ENCODE peak calls at places on chromosome 20, in ten cellular contexts. W is ecto neural progenitor cell; I is cardiac fibroblast; B is activated gamma-delta T cell treated with anti-CD3 and anti-CD28 coated beads, Interleukin-2, amount 50 U/mL, for 16 hours; F is mammary epithelial cell; U is mesothelial cell of epicardium; O is NCI-H1092; J is stimulated activated CD4-positive, alpha-beta T cell treated with anti-CD3 and anti-CD28 coated beads, Interleukin-2, amount 100 ng/mL, for 48 hours; C is RPMI7951; K is dermis microvascular lymphatic vessel endothelial cell. Z is an unnamed sample.

GRCh38 chr20:52965380-52965779 is 6.8 kb upstream of the TSHZ2 start:
- DNase-seq in O (no peak), B (no peak), W (no peak), I (no peak), K (no peak), U (no peak), C (no peak), J (no peak), F (no peak), Z (no peak)

GRCh38 chr20:37179671-37180524 is 550 bp upstream of the MROH8 start:
- DNase-seq in C (peak), J (no peak), K (no peak), B (no peak), U (no peak), F (peak), W (no peak), O (no peak), I (peak), Z (peak)

GRCh38 chr20:16078172-16078898 is 494.9 kb downstream of the KIF16B start:
- DNase-seq in F (no peak), O (no peak), B (no peak), W (no peak), K (no peak), C (no peak), J (no peak), I (no peak), U (no peak), Z (no peak)

GRCh38 chr20:53463101-53463972 is 130.3 kb downstream of the ZNF217 start:
- DNase-seq in I (no peak), C (no peak), K (no peak), F (peak), W (no peak), O (no peak), U (no peak), J (no peak), B (no peak), Z (no peak)

GRCh38 chr20:22227301-22227700 is 357.1 kb downstream of the FOXA2 start:
- DNase-seq in K (no peak), C (no peak), W (no peak), F (no peak), J (no peak), U (no peak), I (no peak), B (no peak), O (no peak), Z (no peak)

GRCh38 chr20:52972190-52972937 is at the start of gene TSHZ2:
- DNase-seq in F (peak), U (peak), W (peak), B (no peak), K (peak), I (peak), O (peak), C (peak), J (peak), Z (peak)

GRCh38 chr20:46689082-46689753 is at the start of gene TP53RK:
- DNase-seq in J (peak), B (peak), I (peak), C (peak), O (peak), F (peak), K (no peak), U (peak), W (peak), Z (peak)

GRCh38 chr20:1427457-1428054 is 34.7 kb upstream of the FKBP1A start:
- DNase-seq in I (peak), F (no peak), W (peak), J (no peak), B (no peak), U (no peak), C (peak), O (peak), K (no peak), Z (peak)

GRCh38 chr20:1118004-1118335 is 432 bp upstream of the PSMF1 start:
- DNase-seq in J (no peak), I (no peak), O (no peak), K (no peak), W (no peak), F (no peak), C (no peak), B (no peak), U (no peak), Z (no peak)

GRCh38 chr20:23077277-23077676 is 8.8 kb downstream of the CD93 start:
- DNase-seq in O (no peak), B (no peak), F (no peak), K (no peak), U (no peak), C (no peak), J (no peak), W (no peak), I (no peak), Z (no peak)

GRCh38 chr20:57619053-57619831 is 984 bp downstream of the ZBP1 start:
- DNase-seq in O (no peak), F (no peak), C (peak), B (peak), I (no peak), W (no peak), J (peak), U (no peak), K (no peak), Z (no peak)

GRCh38 chr20:62236997-62237771 is 1.1 kb upstream of the OSBPL2 start:
- DNase-seq in C (no peak), F (no peak), O (no peak), U (no peak), J (no peak), B (no peak), K (no peak), W (no peak), I (no peak), Z (no peak)

GRCh38 chr20:4431446-4431845 is 290.3 kb upstream of the PRND start:
- DNase-seq in F (no peak), K (no peak), W (no peak), U (no peak), J (no peak), B (no peak), I (no peak), C (no peak), O (no peak), Z (no peak)

GRCh38 chr20:48124181-48124782 is 339.0 kb upstream of the SULF2 start:
- DNase-seq in B (no peak), C (no peak), I (no peak), K (no peak), O (no peak), W (no peak), U (no peak), F (no peak), J (no peak), Z (no peak)

GRCh38 chr20:51803157-51803854 is 985 bp upstream of the SALL4 start:
- DNase-seq in W (no peak), F (peak), C (peak), K (no peak), I (no peak), U (no peak), J (no peak), O (no peak), B (no peak), Z (no peak)

GRCh38 chr20:1442304-1442703 is 24.3 kb downstream of the NSFL1C start:
- DNase-seq in F (no peak), W (no peak), C (no peak), J (no peak), O (no peak), I (no peak), K (no peak), U (no peak), B (no peak), Z (no peak)

GRCh38 chr20:33105336-33105924 is 26.0 kb downstream of the BPIFB4 start:
- DNase-seq in B (no peak), C (no peak), W (no peak), U (no peak), K (no peak), F (no peak), O (no peak), J (no peak), I (peak), Z (no peak)

GRCh38 chr20:5073154-5074049 is 46.4 kb downstream of the PCNA start:
- DNase-seq in B (no peak), W (no peak), F (peak), U (no peak), O (no peak), I (peak), K (peak), C (peak), J (no peak), Z (peak)

GRCh38 chr20:5191829-5192569 is 65.2 kb downstream of the CDS2 start:
- DNase-seq in I (peak), C (peak), B (peak), J (no peak), K (peak), F (peak), O (peak), U (no peak), W (peak), Z (peak)